ENCODE peak calls at places on chromosomes 5 and 9, in ten cellular contexts. One of them, this sample, is unnamed.

GRCh38 chr5:54738118-54738972 is 220.8 kb downstream of the SNX18 start:
- DNase-seq in natural killer cell: no peak
- DNase-seq in mesendoderm: no peak
- DNase-seq in anterior cingulate cortex: no peak
- DNase-seq in HEK293T: no peak
- DNase-seq in midbrain: peak
- DNase-seq in ACHN: no peak
- DNase-seq in AG09319: no peak
- DNase-seq in right lobe of liver: peak
- DNase-seq in NCI-H524: no peak
- DNase-seq in this sample: no peak

GRCh38 chr9:29213374-29214161 is 1640.3 kb upstream of the C9orf72 start:
- DNase-seq in natural killer cell: peak
- DNase-seq in mesendoderm: peak
- DNase-seq in anterior cingulate cortex: no peak
- DNase-seq in HEK293T: peak
- DNase-seq in midbrain: no peak
- DNase-seq in ACHN: no peak
- DNase-seq in AG09319: no peak
- DNase-seq in right lobe of liver: peak
- DNase-seq in NCI-H524: peak
- DNase-seq in this sample: no peak

GRCh38 chr9:133773889-133774655 is 35.9 kb upstream of the SARDH start:
- DNase-seq in natural killer cell: no peak
- DNase-seq in mesendoderm: no peak
- DNase-seq in anterior cingulate cortex: no peak
- DNase-seq in HEK293T: no peak
- DNase-seq in midbrain: no peak
- DNase-seq in ACHN: no peak
- DNase-seq in AG09319: no peak
- DNase-seq in right lobe of liver: peak
- DNase-seq in NCI-H524: no peak
- DNase-seq in this sample: no peak

GRCh38 chr9:17625644-17626388 is 47.0 kb downstream of the SH3GL2 start:
- DNase-seq in natural killer cell: no peak
- DNase-seq in mesendoderm: peak
- DNase-seq in anterior cingulate cortex: no peak
- DNase-seq in HEK293T: no peak
- DNase-seq in midbrain: no peak
- DNase-seq in ACHN: no peak
- DNase-seq in AG09319: no peak
- DNase-seq in right lobe of liver: no peak
- DNase-seq in NCI-H524: peak
- DNase-seq in this sample: no peak

GRCh38 chr5:173453167-173453566 is 125.0 kb upstream of the STC2 start:
- DNase-seq in natural killer cell: no peak
- DNase-seq in mesendoderm: no peak
- DNase-seq in anterior cingulate cortex: no peak
- DNase-seq in HEK293T: no peak
- DNase-seq in midbrain: no peak
- DNase-seq in ACHN: no peak
- DNase-seq in AG09319: no peak
- DNase-seq in right lobe of liver: no peak
- DNase-seq in NCI-H524: no peak
- DNase-seq in this sample: no peak

GRCh38 chr5:177194278-177194677 is 60.7 kb downstream of the NSD1 start:
- DNase-seq in natural killer cell: no peak
- DNase-seq in mesendoderm: peak
- DNase-seq in anterior cingulate cortex: no peak
- DNase-seq in HEK293T: no peak
- DNase-seq in midbrain: no peak
- DNase-seq in ACHN: peak
- DNase-seq in AG09319: peak
- DNase-seq in right lobe of liver: no peak
- DNase-seq in NCI-H524: no peak
- DNase-seq in this sample: no peak

GRCh38 chr5:164235176-164235914 is 729.9 kb downstream of the MAT2B start:
- DNase-seq in natural killer cell: no peak
- DNase-seq in mesendoderm: no peak
- DNase-seq in anterior cingulate cortex: no peak
- DNase-seq in HEK293T: no peak
- DNase-seq in midbrain: no peak
- DNase-seq in ACHN: no peak
- DNase-seq in AG09319: no peak
- DNase-seq in right lobe of liver: no peak
- DNase-seq in NCI-H524: peak
- DNase-seq in this sample: no peak

GRCh38 chr5:73126381-73126780 is 6.0 kb downstream of the TMEM171 start:
- DNase-seq in natural killer cell: no peak
- DNase-seq in mesendoderm: no peak
- DNase-seq in anterior cingulate cortex: no peak
- DNase-seq in HEK293T: no peak
- DNase-seq in midbrain: peak
- DNase-seq in ACHN: no peak
- DNase-seq in AG09319: no peak
- DNase-seq in right lobe of liver: peak
- DNase-seq in NCI-H524: no peak
- DNase-seq in this sample: peak

GRCh38 chr5:40733439-40733838 is 22.3 kb downstream of the TTC33 start:
- DNase-seq in natural killer cell: no peak
- DNase-seq in mesendoderm: no peak
- DNase-seq in anterior cingulate cortex: no peak
- DNase-seq in HEK293T: no peak
- DNase-seq in midbrain: no peak
- DNase-seq in ACHN: no peak
- DNase-seq in AG09319: no peak
- DNase-seq in right lobe of liver: no peak
- DNase-seq in NCI-H524: no peak
- DNase-seq in this sample: no peak

GRCh38 chr9:86773437-86773836 is 173.9 kb downstream of the GAS1 start:
- DNase-seq in natural killer cell: no peak
- DNase-seq in mesendoderm: no peak
- DNase-seq in anterior cingulate cortex: no peak
- DNase-seq in HEK293T: no peak
- DNase-seq in midbrain: no peak
- DNase-seq in ACHN: no peak
- DNase-seq in AG09319: no peak
- DNase-seq in right lobe of liver: no peak
- DNase-seq in NCI-H524: no peak
- DNase-seq in this sample: no peak

GRCh38 chr9:2570615-2571479 is 50.7 kb upstream of the VLDLR start:
- DNase-seq in natural killer cell: peak
- DNase-seq in mesendoderm: peak
- DNase-seq in anterior cingulate cortex: no peak
- DNase-seq in HEK293T: peak
- DNase-seq in midbrain: no peak
- DNase-seq in ACHN: peak
- DNase-seq in AG09319: no peak
- DNase-seq in right lobe of liver: peak
- DNase-seq in NCI-H524: no peak
- DNase-seq in this sample: no peak

GRCh38 chr5:80988419-80988925 is 28.3 kb downstream of the RASGRF2 start:
- DNase-seq in natural killer cell: no peak
- DNase-seq in mesendoderm: no peak
- DNase-seq in anterior cingulate cortex: no peak
- DNase-seq in HEK293T: no peak
- DNase-seq in midbrain: no peak
- DNase-seq in ACHN: no peak
- DNase-seq in AG09319: no peak
- DNase-seq in right lobe of liver: no peak
- DNase-seq in NCI-H524: no peak
- DNase-seq in this sample: no peak

GRCh38 chr5:9519537-9519936 is 26.3 kb downstream of the SEMA5A start:
- DNase-seq in natural killer cell: no peak
- DNase-seq in mesendoderm: no peak
- DNase-seq in anterior cingulate cortex: no peak
- DNase-seq in HEK293T: no peak
- DNase-seq in midbrain: peak
- DNase-seq in ACHN: no peak
- DNase-seq in AG09319: peak
- DNase-seq in right lobe of liver: no peak
- DNase-seq in NCI-H524: no peak
- DNase-seq in this sample: no peak

GRCh38 chr9:3028535-3028934 is 184.6 kb upstream of the PUM3 start:
- DNase-seq in natural killer cell: no peak
- DNase-seq in mesendoderm: no peak
- DNase-seq in anterior cingulate cortex: no peak
- DNase-seq in HEK293T: peak
- DNase-seq in midbrain: peak
- DNase-seq in ACHN: no peak
- DNase-seq in AG09319: no peak
- DNase-seq in right lobe of liver: no peak
- DNase-seq in NCI-H524: peak
- DNase-seq in this sample: peak

GRCh38 chr5:1519631-1520141 is 4.1 kb downstream of the LPCAT1 start:
- DNase-seq in natural killer cell: peak
- DNase-seq in mesendoderm: no peak
- DNase-seq in anterior cingulate cortex: no peak
- DNase-seq in HEK293T: no peak
- DNase-seq in midbrain: no peak
- DNase-seq in ACHN: no peak
- DNase-seq in AG09319: no peak
- DNase-seq in right lobe of liver: peak
- DNase-seq in NCI-H524: no peak
- DNase-seq in this sample: peak

GRCh38 chr9:36862206-36863145 is 171.6 kb downstream of the PAX5 start:
- DNase-seq in natural killer cell: no peak
- DNase-seq in mesendoderm: peak
- DNase-seq in anterior cingulate cortex: no peak
- DNase-seq in HEK293T: peak
- DNase-seq in midbrain: peak
- DNase-seq in ACHN: peak
- DNase-seq in AG09319: no peak
- DNase-seq in right lobe of liver: peak
- DNase-seq in NCI-H524: peak
- DNase-seq in this sample: peak

GRCh38 chr9:33524431-33524947 is 438 bp downstream of the ANKRD18B start:
- DNase-seq in natural killer cell: no peak
- DNase-seq in mesendoderm: peak
- DNase-seq in anterior cingulate cortex: no peak
- DNase-seq in HEK293T: peak
- DNase-seq in midbrain: no peak
- DNase-seq in ACHN: no peak
- DNase-seq in AG09319: no peak
- DNase-seq in right lobe of liver: no peak
- DNase-seq in NCI-H524: peak
- DNase-seq in this sample: peak

GRCh38 chr5:95892784-95893354 is 68.8 kb downstream of the ELL2 start:
- DNase-seq in natural killer cell: no peak
- DNase-seq in mesendoderm: peak
- DNase-seq in anterior cingulate cortex: no peak
- DNase-seq in HEK293T: peak
- DNase-seq in midbrain: peak
- DNase-seq in ACHN: peak
- DNase-seq in AG09319: no peak
- DNase-seq in right lobe of liver: no peak
- DNase-seq in NCI-H524: peak
- DNase-seq in this sample: no peak

GRCh38 chr9:96067004-96067403 is 191.5 kb downstream of the ERCC6L2 start:
- DNase-seq in natural killer cell: no peak
- DNase-seq in mesendoderm: no peak
- DNase-seq in anterior cingulate cortex: no peak
- DNase-seq in HEK293T: no peak
- DNase-seq in midbrain: no peak
- DNase-seq in ACHN: no peak
- DNase-seq in AG09319: no peak
- DNase-seq in right lobe of liver: no peak
- DNase-seq in NCI-H524: no peak
- DNase-seq in this sample: no peak

GRCh38 chr9:17322882-17323864 is 188.3 kb downstream of the CNTLN start:
- DNase-seq in natural killer cell: no peak
- DNase-seq in mesendoderm: no peak
- DNase-seq in anterior cingulate cortex: no peak
- DNase-seq in HEK293T: no peak
- DNase-seq in midbrain: no peak
- DNase-seq in ACHN: no peak
- DNase-seq in AG09319: no peak
- DNase-seq in right lobe of liver: no peak
- DNase-seq in NCI-H524: peak
- DNase-seq in this sample: no peak

GRCh38 chr9:124968238-124968637 is 27.4 kb upstream of the GOLGA1 start:
- DNase-seq in natural killer cell: no peak
- DNase-seq in mesendoderm: no peak
- DNase-seq in anterior cingulate cortex: no peak
- DNase-seq in HEK293T: no peak
- DNase-seq in midbrain: no peak
- DNase-seq in ACHN: no peak
- DNase-seq in AG09319: no peak
- DNase-seq in right lobe of liver: no peak
- DNase-seq in NCI-H524: no peak
- DNase-seq in this sample: no peak

GRCh38 chr5:56358703-56359428 is 125.7 kb upstream of the ANKRD55 start:
- DNase-seq in natural killer cell: no peak
- DNase-seq in mesendoderm: no peak
- DNase-seq in anterior cingulate cortex: no peak
- DNase-seq in HEK293T: peak
- DNase-seq in midbrain: no peak
- DNase-seq in ACHN: peak
- DNase-seq in AG09319: no peak
- DNase-seq in right lobe of liver: peak
- DNase-seq in NCI-H524: no peak
- DNase-seq in this sample: no peak

GRCh38 chr5:56282241-56282640 is 49.1 kb upstream of the ANKRD55 start:
- DNase-seq in natural killer cell: no peak
- DNase-seq in mesendoderm: no peak
- DNase-seq in anterior cingulate cortex: no peak
- DNase-seq in HEK293T: no peak
- DNase-seq in midbrain: no peak
- DNase-seq in ACHN: no peak
- DNase-seq in AG09319: no peak
- DNase-seq in right lobe of liver: no peak
- DNase-seq in NCI-H524: no peak
- DNase-seq in this sample: no peak

GRCh38 chr9:135332979-135333748 is 146.4 kb upstream of the PPP1R26 start:
- DNase-seq in natural killer cell: peak
- DNase-seq in mesendoderm: no peak
- DNase-seq in anterior cingulate cortex: no peak
- DNase-seq in HEK293T: no peak
- DNase-seq in midbrain: no peak
- DNase-seq in ACHN: no peak
- DNase-seq in AG09319: no peak
- DNase-seq in right lobe of liver: no peak
- DNase-seq in NCI-H524: no peak
- DNase-seq in this sample: no peak

GRCh38 chr5:81164936-81165335 is 68.2 kb upstream of the CKMT2 start:
- DNase-seq in natural killer cell: no peak
- DNase-seq in mesendoderm: peak
- DNase-seq in anterior cingulate cortex: no peak
- DNase-seq in HEK293T: no peak
- DNase-seq in midbrain: no peak
- DNase-seq in ACHN: no peak
- DNase-seq in AG09319: no peak
- DNase-seq in right lobe of liver: no peak
- DNase-seq in NCI-H524: no peak
- DNase-seq in this sample: no peak

GRCh38 chr5:54852007-54852406 is 133.4 kb downstream of the ESM1 start:
- DNase-seq in natural killer cell: no peak
- DNase-seq in mesendoderm: no peak
- DNase-seq in anterior cingulate cortex: no peak
- DNase-seq in HEK293T: no peak
- DNase-seq in midbrain: no peak
- DNase-seq in ACHN: no peak
- DNase-seq in AG09319: no peak
- DNase-seq in right lobe of liver: no peak
- DNase-seq in NCI-H524: no peak
- DNase-seq in this sample: no peak

GRCh38 chr9:15244001-15244441 is 63.0 kb downstream of the TTC39B start:
- DNase-seq in natural killer cell: no peak
- DNase-seq in mesendoderm: no peak
- DNase-seq in anterior cingulate cortex: no peak
- DNase-seq in HEK293T: no peak
- DNase-seq in midbrain: no peak
- DNase-seq in ACHN: no peak
- DNase-seq in AG09319: peak
- DNase-seq in right lobe of liver: no peak
- DNase-seq in NCI-H524: no peak
- DNase-seq in this sample: no peak

GRCh38 chr5:153157156-153157555 is 333.3 kb upstream of the GRIA1 start:
- DNase-seq in natural killer cell: no peak
- DNase-seq in mesendoderm: no peak
- DNase-seq in anterior cingulate cortex: no peak
- DNase-seq in HEK293T: no peak
- DNase-seq in midbrain: no peak
- DNase-seq in ACHN: no peak
- DNase-seq in AG09319: no peak
- DNase-seq in right lobe of liver: no peak
- DNase-seq in NCI-H524: no peak
- DNase-seq in this sample: no peak

This sample was measured in dorsolateral prefrontal cortex.